ENCODE peak calls at places on chromosomes 11 and 22, in four cellular contexts. L, P, B and A are unnamed samples.

GRCh38 chr22:46073683-46074504 is 76.4 kb upstream of the PPARA start:
- DNase-seq in B (no peak), L (peak), P (no peak), A (no peak)

GRCh38 chr11:78715639-78716311 is 141.1 kb upstream of the NARS2 start:
- DNase-seq in L (no peak), P (peak), B (no peak), A (peak)

GRCh38 chr22:32997295-32997694 is 60.9 kb downstream of the SYN3 start:
- DNase-seq in B (peak), P (peak), L (no peak), A (no peak)

GRCh38 chr11:60902625-60903024 is 3.8 kb downstream of the PRPF19 start:
- DNase-seq in P (no peak), B (no peak), L (no peak), A (no peak)

GRCh38 chr22:30287626-30288413 is 1.5 kb downstream of the CASTOR1 start:
- DNase-seq in B (peak), P (peak), L (peak), A (peak)

GRCh38 chr11:122604626-122605025 is 50.9 kb upstream of the UBASH3B start:
- DNase-seq in P (no peak), B (no peak), L (no peak), A (no peak)

GRCh38 chr22:21709688-21710087 is 25.9 kb downstream of the YPEL1 start:
- DNase-seq in P (no peak), L (no peak), B (no peak), A (no peak)

GRCh38 chr22:37343343-37343742 is 61.0 kb downstream of the CYTH4 start:
- DNase-seq in B (no peak), P (no peak), L (no peak), A (no peak)

GRCh38 chr11:61270354-61271070 is 24.6 kb downstream of the VWCE start:
- DNase-seq in B (no peak), L (no peak), P (no peak), A (no peak)

GRCh38 chr22:42969348-42969975 is 45.5 kb downstream of the PACSIN2 start:
- DNase-seq in L (no peak), B (no peak), P (no peak), A (no peak)

GRCh38 chr11:63999349-64000025 is 13.2 kb downstream of the OTUB1 start:
- DNase-seq in L (peak), B (no peak), P (peak), A (peak)

GRCh38 chr11:66328307-66329144 is 7.7 kb downstream of the RIN1 start:
- DNase-seq in P (peak), L (peak), B (peak), A (peak)

DNA sequence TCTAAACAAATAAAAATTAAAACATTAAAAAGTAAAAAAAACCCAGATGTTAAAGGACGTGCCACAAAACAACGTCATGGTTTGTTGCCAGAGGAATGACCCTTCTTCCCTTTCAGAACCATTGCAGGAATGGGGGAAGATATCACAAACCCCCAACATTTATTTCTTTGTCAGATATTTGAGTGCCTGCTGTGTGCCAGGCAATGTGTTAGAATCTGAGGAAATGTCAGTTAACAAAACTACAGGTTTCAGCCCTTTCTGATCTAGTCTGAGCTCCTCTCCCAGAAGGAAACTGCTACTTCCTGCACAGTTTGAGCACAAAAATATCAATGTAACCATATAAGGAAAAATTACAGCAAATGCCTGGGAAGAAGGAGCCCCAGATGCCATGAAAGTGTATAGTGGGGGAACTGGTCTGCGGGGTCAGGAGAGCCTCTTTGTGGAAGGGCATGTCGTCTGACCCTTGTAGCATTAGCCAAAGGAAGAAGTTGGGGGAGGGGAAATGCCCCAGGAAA is 7.1 kb upstream of the NHERF4 start:
- DNase-seq in B (no peak), L (no peak), P (no peak), A (no peak)
- H3K27ac ChIP-seq in B (no peak), L (no peak), P (no peak), A (no peak)

GRCh38 chr11:80632156-80632555 is 1191.3 kb upstream of the TENM4 start:
- DNase-seq in B (no peak), L (no peak), P (no peak), A (no peak)
- H3K27ac ChIP-seq in B (no peak), L (no peak), P (no peak), A (no peak)

GRCh38 chr11:134266440-134266839 is 9.7 kb upstream of the GLB1L3 start:
- DNase-seq in L (no peak), P (no peak), B (no peak), A (no peak)
- H3K27ac ChIP-seq in L (no peak), P (no peak), B (no peak), A (no peak)

DNA sequence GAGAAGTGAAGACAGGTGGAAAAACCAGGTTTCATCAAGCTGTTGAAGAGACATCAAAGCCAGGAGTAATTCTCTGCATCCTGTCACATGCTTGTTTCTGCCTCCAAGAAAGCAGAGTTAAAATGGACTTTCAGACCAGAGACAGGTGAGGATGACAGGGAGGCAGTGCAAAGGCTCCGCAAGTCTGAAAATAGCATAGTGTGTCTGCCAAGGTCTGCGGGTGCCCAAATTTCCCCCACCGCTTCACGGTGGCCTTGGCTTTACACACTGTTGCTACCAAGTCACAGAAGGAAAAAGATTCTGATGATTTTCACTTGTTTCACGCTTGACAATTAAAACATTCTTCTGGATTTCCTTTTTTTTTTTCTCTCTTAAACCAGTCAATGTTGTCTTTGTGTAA is 44.2 kb downstream of the SNX19 start:
- DNase-seq in B (no peak), P (no peak), L (no peak), A (no peak)
- H3K27ac ChIP-seq in B (peak), P (no peak), L (no peak), A (peak)

DNA sequence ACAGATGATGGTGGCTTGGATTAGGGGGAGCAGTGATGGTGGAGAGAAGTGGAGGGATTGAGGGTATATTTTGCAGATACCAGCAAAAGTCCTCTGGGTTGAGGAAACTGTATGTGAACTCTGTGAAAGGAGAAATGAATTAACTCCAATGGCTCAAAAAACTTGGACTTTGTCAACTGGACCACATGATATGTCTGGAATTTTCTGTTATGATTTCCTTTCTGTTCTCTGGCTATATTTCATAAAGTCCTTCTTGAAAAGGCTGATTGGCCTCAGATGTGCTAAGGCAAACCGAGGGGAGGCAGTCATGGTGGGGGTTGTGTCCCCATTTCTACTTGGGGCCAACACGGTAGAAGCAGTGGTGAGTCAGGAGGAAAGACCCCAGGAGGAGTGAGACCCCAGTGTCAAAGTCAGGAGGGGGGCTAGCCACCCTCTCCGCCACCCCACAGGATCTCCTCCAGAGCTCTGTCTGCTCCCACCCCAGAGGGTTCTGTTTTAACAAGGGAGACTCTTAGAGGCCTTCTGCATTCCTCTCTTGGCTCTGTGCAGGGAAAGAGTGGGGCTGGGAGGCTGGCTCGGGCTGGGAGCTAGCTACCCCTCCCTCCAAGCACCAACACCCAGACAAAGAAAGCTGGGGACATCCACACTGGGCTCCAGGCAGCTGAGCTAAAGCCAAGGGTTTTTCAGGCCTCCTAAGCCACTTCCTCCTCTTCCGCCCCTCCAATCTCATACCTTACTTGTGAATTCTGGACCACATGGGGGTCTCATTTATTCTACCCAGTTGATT is 13.8 kb downstream of the CHRDL2 start:
- DNase-seq in B (no peak), P (no peak), L (no peak), A (no peak)
- H3K27ac ChIP-seq in B (peak), P (no peak), L (no peak), A (no peak)